ENCODE peak calls at places on chromosomes 12 and 14, in five cellular contexts. B, K, L, G and I are unnamed samples.
A peak's percentile ranks its signal among the peaks of the same experiment; 100 is the strongest.

GRCh38 chr14:98931911-98932310 is 340.1 kb downstream of the BCL11B start:
- DNase-seq in K (peak; percentile 44), B (no peak), L (no peak), G (no peak), I (no peak)

GRCh38 chr12:14961466-14962155 is at the start of gene ARHGDIB:
- DNase-seq in K (no peak), B (no peak), G (no peak), L (no peak), I (peak; percentile 85)

GRCh38 chr12:65305346-65305950 is 27.0 kb downstream of the MSRB3 start:
- DNase-seq in L (no peak), B (no peak), K (no peak), G (no peak), I (no peak)

GRCh38 chr14:22588419-22589095 is 467 bp downstream of the DAD1 start:
- DNase-seq in K (no peak), B (no peak), G (no peak), L (no peak), I (no peak)

GRCh38 chr14:50778757-50779483 is 52.0 kb downstream of the NIN start:
- DNase-seq in K (no peak), G (no peak), L (no peak), B (no peak), I (no peak)

GRCh38 chr12:1350934-1351240 is 243.5 kb downstream of the FBXL14 start:
- DNase-seq in L (peak; percentile 10), K (no peak), B (no peak), G (no peak), I (no peak)

GRCh38 chr12:88111074-88111652 is 30.7 kb downstream of the CEP290 start:
- DNase-seq in G (no peak), K (no peak), B (no peak), L (peak; percentile 76), I (peak; percentile 36)

GRCh38 chr14:89814126-89814525 is 140.4 kb downstream of the EFCAB11 start:
- DNase-seq in L (no peak), G (no peak), K (no peak), B (no peak), I (no peak)

GRCh38 chr12:130220361-130220760 is 58.1 kb downstream of the FZD10 start:
- DNase-seq in K (no peak), L (no peak), G (no peak), B (no peak), I (no peak)

GRCh38 chr12:193282-193681 is 20.7 kb downstream of the SLC6A12 start:
- DNase-seq in B (no peak), L (no peak), G (no peak), K (no peak), I (no peak)

GRCh38 chr12:110281549-110282342 is 699 bp downstream of the ATP2A2 start:
- DNase-seq in L (peak; percentile 58), B (no peak), K (peak; percentile 87), G (no peak), I (peak; percentile 84)

GRCh38 chr14:75003250-75004027 is 718 bp downstream of the EIF2B2 start:
- DNase-seq in G (no peak), B (no peak), L (no peak), K (no peak), I (peak; percentile 54)